ENCODE peak calls at places on chromosomes 5 and 9, in four cellular contexts. W is H1, T is K562, G is HCT116. U is an unnamed sample.

GRCh38 chr9:70324963-70325362 is 66.2 kb downstream of the SMC5 start:
- DNase-seq in W (no peak), T (no peak), G (no peak), U (no peak)

GRCh38 chr9:5767968-5768932 is 64.7 kb downstream of the ERMP1 start:
- DNase-seq in W (no peak), T (no peak), G (no peak), U (no peak)

GRCh38 chr5:10625700-10626472 is 62.0 kb downstream of the ANKRD33B start:
- DNase-seq in W (no peak), T (no peak), G (no peak), U (no peak)

GRCh38 chr5:179806250-179807045 is at the start of gene MGAT4B:
- DNase-seq in W (peak; percentile 78), T (peak; percentile 87), G (no peak), U (peak; percentile 96)

GRCh38 chr5:117880932-117881331 is 1107.4 kb downstream of the DTWD2 start:
- DNase-seq in W (no peak), T (no peak), G (no peak), U (no peak)

GRCh38 chr5:109155625-109156024 is 254.1 kb downstream of the PJA2 start:
- DNase-seq in W (no peak), T (no peak), G (no peak), U (no peak)

GRCh38 chr9:131732061-131732526 is 7.8 kb downstream of the RAPGEF1 start:
- DNase-seq in W (no peak), T (no peak), G (no peak), U (no peak)

GRCh38 chr5:59569158-59569557 is 324.4 kb downstream of the PDE4D start:
- DNase-seq in W (no peak), T (no peak), G (no peak), U (no peak)

GRCh38 chr9:5718296-5719032 is 89.6 kb downstream of the RIC1 start:
- DNase-seq in W (no peak), T (no peak), G (no peak), U (no peak)

GRCh38 chr9:33139421-33140228 is 27.5 kb downstream of the B4GALT1 start:
- DNase-seq in W (no peak), T (peak; percentile 57), G (no peak), U (no peak)

GRCh38 chr5:147892696-147893296 is 13.5 kb downstream of the C5orf46 start:
- DNase-seq in W (no peak), T (no peak), G (peak; percentile 16), U (no peak)

GRCh38 chr5:80217667-80218066 is 38.2 kb downstream of the SERINC5 start:
- DNase-seq in W (no peak), T (no peak), G (no peak), U (no peak)

GRCh38 chr5:14266686-14267085 is 123.5 kb downstream of the TRIO start:
- DNase-seq in W (no peak), T (peak; percentile 67), G (no peak), U (no peak)

GRCh38 chr9:974993-975739 is 1.3 kb upstream of the DMRT3 start:
- DNase-seq in W (peak; percentile 65), T (no peak), G (no peak), U (no peak)

GRCh38 chr9:15306068-15306756 is 804 bp downstream of the TTC39B start:
- DNase-seq in W (peak; percentile 74), T (no peak), G (no peak), U (peak; percentile 55)

GRCh38 chr5:158264264-158264663 is 405.3 kb upstream of the CLINT1 start:
- DNase-seq in W (no peak), T (no peak), G (no peak), U (no peak)

GRCh38 chr9:122370303-122370702 is 521 bp upstream of the PTGS1 start:
- DNase-seq in W (no peak), T (peak; percentile 35), G (no peak), U (no peak)

GRCh38 chr9:91694081-91694870 is 255.8 kb downstream of the ROR2 start:
- DNase-seq in W (no peak), T (no peak), G (no peak), U (no peak)

GRCh38 chr9:131598121-131598520 is 52.8 kb downstream of the PRRT1B start:
- DNase-seq in W (no peak), T (no peak), G (no peak), U (no peak)

GRCh38 chr9:126860757-126861466 is 473 bp downstream of the ZBTB34 start:
- DNase-seq in W (peak; percentile 67), T (peak; percentile 49), G (no peak), U (peak; percentile 84)

GRCh38 chr9:30967484-30967883 is 1417.0 kb upstream of the ACO1 start:
- DNase-seq in W (no peak), T (no peak), G (peak; percentile 3), U (no peak)

GRCh38 chr5:41408676-41409443 is 101.5 kb downstream of the PLCXD3 start:
- DNase-seq in W (no peak), T (no peak), G (no peak), U (no peak)

GRCh38 chr5:96885518-96886338 is 9.4 kb downstream of the ERAP2 start:
- DNase-seq in W (no peak), T (peak; percentile 25), G (no peak), U (no peak)

GRCh38 chr9:127418037-127418471 is 6.1 kb upstream of the ZNF79 start:
- DNase-seq in W (peak; percentile 83), T (peak; percentile 52), G (peak; percentile 15), U (peak; percentile 53)

GRCh38 chr9:91033802-91034201 is 232.2 kb downstream of the SYK start:
- DNase-seq in W (peak; percentile 87), T (peak; percentile 48), G (peak; percentile 4), U (no peak)

GRCh38 chr9:105309531-105309931 is 65.1 kb downstream of the SLC44A1 start:
- DNase-seq in W (no peak), T (no peak), G (no peak), U (no peak)

GRCh38 chr5:65199988-65200668 is 281.6 kb downstream of the ADAMTS6 start:
- DNase-seq in W (no peak), T (no peak), G (no peak), U (no peak)

GRCh38 chr9:81619353-81620008 is 69.9 kb downstream of the TLE1 start:
- DNase-seq in W (no peak), T (no peak), G (no peak), U (no peak)

DNA sequence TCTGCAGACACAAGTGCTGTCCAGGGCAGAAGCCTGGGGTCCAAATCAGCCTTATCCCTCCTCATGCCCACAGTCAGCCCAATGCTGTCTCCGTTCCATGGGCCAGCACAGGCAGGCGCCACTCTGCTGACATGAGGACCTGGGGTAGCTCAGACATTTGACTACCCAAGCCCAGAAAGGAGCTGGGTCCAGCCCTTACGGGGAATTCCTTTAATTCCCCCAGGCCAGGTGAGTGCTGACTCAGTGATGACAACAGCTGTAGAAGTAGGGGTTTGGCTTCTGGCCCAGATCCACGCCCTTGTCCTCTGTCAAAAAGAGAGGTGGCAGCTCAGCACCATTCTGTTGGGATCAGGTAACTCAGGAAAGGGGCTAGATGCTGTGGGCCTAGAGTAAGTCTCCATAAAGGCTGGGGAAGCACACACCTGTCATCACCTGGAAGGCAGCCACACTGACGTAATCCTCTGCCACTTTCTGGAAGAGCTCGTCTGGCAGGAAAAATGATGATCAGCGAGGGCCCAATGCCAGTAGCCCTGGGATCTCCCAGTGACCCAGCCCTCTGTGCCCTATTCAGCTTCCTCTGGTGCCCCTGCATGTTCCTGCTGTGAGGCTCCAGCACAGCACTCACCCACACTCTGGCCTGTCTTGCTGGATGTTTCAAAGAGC is 1.9 kb downstream of the RAB24 start:
- DNase-seq in W (no peak), T (no peak), G (no peak), U (no peak)
- TF ChIP-seq RAD21 in W (no peak), T (no peak), G (no peak), U (no peak)

GRCh38 chr9:2093920-2094597 is 78.9 kb downstream of the SMARCA2 start:
- DNase-seq in W (no peak), T (no peak), G (no peak), U (no peak)
- TF ChIP-seq SIN3A in W (no peak), T (no peak), G (no peak), U (no peak)

DNA sequence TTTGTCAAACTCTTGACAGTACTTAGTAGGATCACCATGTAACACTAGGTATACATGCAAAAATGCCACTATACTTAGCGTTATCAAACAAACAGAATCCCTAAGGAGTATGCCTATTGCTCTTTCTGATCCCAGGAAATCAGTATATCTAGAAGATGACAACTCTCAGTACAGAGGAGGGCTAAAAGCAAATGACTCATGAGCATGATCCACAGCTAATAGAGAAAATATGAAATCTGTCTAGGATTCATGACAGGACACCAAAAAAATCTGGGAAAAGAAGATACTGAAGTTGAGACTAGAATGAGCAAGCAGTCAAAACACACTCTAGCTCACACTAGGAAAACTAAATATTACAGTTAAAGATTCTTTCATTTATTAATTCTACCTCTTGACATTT is 89.2 kb downstream of the RAPGEF6 start:
- DNase-seq in W (no peak), T (no peak), G (no peak), U (no peak)
- TF ChIP-seq RAD21 in W (no peak), T (no peak), G (no peak), U (no peak)

GRCh38 chr5:150180241-150181027 is 9.4 kb upstream of the SLC6A7 start:
- DNase-seq in W (no peak), T (no peak), G (no peak), U (no peak)

GRCh38 chr5:150179221-150179620 is 10.6 kb upstream of the SLC6A7 start:
- DNase-seq in W (no peak), T (no peak), G (no peak), U (no peak)

GRCh38 chr5:150181766-150182545 is 7.9 kb upstream of the SLC6A7 start:
- DNase-seq in W (no peak), T (no peak), G (no peak), U (no peak)

GRCh38 chr5:150182774-150183173 is 7.1 kb upstream of the SLC6A7 start:
- DNase-seq in W (no peak), T (no peak), G (no peak), U (no peak)

DNA sequence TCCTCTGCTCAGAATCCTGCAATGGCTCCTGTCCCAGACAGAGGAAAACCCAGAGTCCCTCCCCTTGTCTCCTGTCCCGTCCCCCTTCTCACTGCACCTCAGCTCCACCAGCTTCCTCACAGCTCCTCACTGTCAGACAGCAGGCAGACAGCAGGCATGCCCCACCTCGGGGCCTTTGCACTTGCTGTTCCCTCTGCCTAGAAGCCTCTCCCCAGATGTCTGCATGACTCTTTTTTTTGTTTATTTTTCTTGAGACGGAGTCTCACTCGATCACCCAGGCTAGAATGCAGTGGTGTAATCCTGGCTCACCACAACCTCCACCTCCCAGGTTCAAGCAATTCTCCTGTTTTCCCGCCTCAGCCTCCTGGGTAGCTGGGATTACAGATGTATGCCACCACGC is 8.8 kb upstream of the SLC6A7 start:
- DNase-seq in W (no peak), T (no peak), G (no peak), U (no peak)
- TF ChIP-seq SIN3A in W (no peak), T (no peak), G (no peak), U (no peak)

DNA sequence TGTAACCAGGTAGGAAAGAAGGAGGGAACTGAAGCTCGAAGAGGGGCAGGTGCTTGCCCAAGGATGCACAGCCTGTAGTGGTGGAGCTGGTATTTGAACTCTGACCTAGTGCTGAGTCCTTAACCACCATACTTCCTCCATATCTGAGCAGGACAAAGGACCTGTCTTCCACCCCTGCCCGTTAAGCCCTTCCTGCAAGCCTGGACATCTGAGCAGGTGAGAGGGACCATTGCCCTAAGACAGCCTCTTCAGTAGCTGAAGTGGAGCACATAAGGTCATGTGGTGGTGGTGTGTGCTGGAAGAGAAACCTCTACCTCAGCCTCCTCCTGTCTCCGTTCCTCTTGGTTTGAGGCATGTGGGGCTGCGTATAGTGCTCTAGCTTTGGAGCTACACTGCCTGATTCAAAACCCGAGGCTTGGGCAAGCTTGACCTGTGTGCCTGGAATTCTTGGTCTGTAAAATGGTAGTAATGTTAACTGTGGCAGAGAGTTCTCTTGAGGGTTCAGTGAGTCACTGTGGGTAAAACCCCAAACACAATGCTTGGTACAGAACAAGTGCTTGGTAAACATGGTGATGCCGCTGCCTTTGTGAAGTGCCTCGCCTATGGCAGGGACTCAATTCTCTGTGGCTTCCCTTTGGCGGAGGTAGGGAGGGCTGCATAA is 7.4 kb downstream of the GALNT10 start:
- DNase-seq in W (no peak), T (peak; percentile 46), G (no peak), U (no peak)
- TF ChIP-seq RAD21 in W (no peak), T (no peak), G (no peak), U (no peak)